ENCODE peak calls at places on chromosome 20, in four cellular contexts. Y is neuronal stem cell; D is CD8-positive, alpha-beta memory T cell; Q is fibroblast of lung. S is an unnamed sample. For H3K4me1, the result is how much of the 10 kb centered on the place peaks cover.

GRCh38 chr20:60306105-60306504 is 347.9 kb downstream of the CDH26 start:
- DNase-seq in Q (no peak), D (no peak), Y (no peak), S (no peak)

GRCh38 chr20:53739799-53740785 is 146.5 kb upstream of the ZNF217 start:
- DNase-seq in Q (peak), D (no peak), Y (no peak), S (peak)

GRCh38 chr20:22582960-22583772 is 1.2 kb downstream of the FOXA2 start:
- DNase-seq in Q (no peak), D (no peak), Y (no peak), S (no peak)

GRCh38 chr20:22698443-22698842 is 114.1 kb upstream of the FOXA2 start:
- DNase-seq in Q (no peak), D (no peak), Y (no peak), S (no peak)

GRCh38 chr20:6566821-6567220 is 200.7 kb upstream of the BMP2 start:
- DNase-seq in Q (peak), Y (no peak), D (no peak), S (no peak)

GRCh38 chr20:5864428-5864827 is 85.9 kb downstream of the TRMT6 start:
- DNase-seq in D (no peak), Q (no peak), Y (no peak), S (no peak)

GRCh38 chr20:51571470-51571794 is 28.9 kb upstream of the NFATC2 start:
- DNase-seq in Y (no peak), D (no peak), Q (no peak), S (no peak)

GRCh38 chr20:58720890-58721289 is 28.3 kb downstream of the NPEPL1 start:
- DNase-seq in Q (no peak), Y (no peak), D (no peak), S (no peak)

GRCh38 chr20:1326031-1326930 is 2.7 kb downstream of the SDCBP2 start:
- DNase-seq in D (no peak), Q (peak), Y (no peak), S (peak)

GRCh38 chr20:59667131-59667530 is 62.8 kb downstream of the PHACTR3 start:
- DNase-seq in D (no peak), Q (no peak), Y (no peak), S (no peak)

GRCh38 chr20:8388707-8389106 is 256.6 kb downstream of the PLCB1 start:
- DNase-seq in D (no peak), Y (no peak), Q (peak), S (no peak)

GRCh38 chr20:50306478-50307423 is 116.1 kb downstream of the CEBPB start:
- DNase-seq in Y (no peak), D (no peak), Q (no peak), S (no peak)

GRCh38 chr20:1818895-1819294 is 76.3 kb upstream of the SIRPA start:
- DNase-seq in Q (no peak), D (no peak), Y (no peak), S (no peak)

GRCh38 chr20:58407966-58408557 is 19.0 kb downstream of the VAPB start:
- DNase-seq in Q (no peak), Y (no peak), D (peak), S (no peak)

GRCh38 chr20:16528078-16528477 is 45.2 kb downstream of the KIF16B start:
- DNase-seq in Q (peak), Y (no peak), D (no peak), S (peak)

GRCh38 chr20:32997431-32997830 is 6.8 kb downstream of the SUN5 start:
- DNase-seq in Q (no peak), Y (no peak), D (no peak), S (no peak)

GRCh38 chr20:2005359-2005758 is 11.5 kb upstream of the PDYN start:
- DNase-seq in D (no peak), Q (no peak), Y (no peak), S (no peak)

GRCh38 chr20:1669304-1669703 is 11.7 kb upstream of the SIRPG start:
- DNase-seq in Q (no peak), D (no peak), Y (no peak), S (no peak)

GRCh38 chr20:36084897-36085617 is 69.5 kb upstream of the EPB41L1 start:
- DNase-seq in Q (peak), D (no peak), Y (no peak), S (no peak)

GRCh38 chr20:29497261-29497671 is 1760.2 kb upstream of the DEFB115 start:
- DNase-seq in D (peak), Y (no peak), Q (peak), S (peak)

GRCh38 chr20:51236396-51236795 is 213.5 kb upstream of the KCNG1 start:
- DNase-seq in Q (no peak), Y (no peak), D (no peak), S (no peak)

GRCh38 chr20:1657556-1658334 is at the start of gene SIRPG:
- DNase-seq in Y (no peak), Q (no peak), D (no peak), S (peak)

GRCh38 chr20:7980332-7981046 is 39.1 kb downstream of the TMX4 start:
- DNase-seq in Q (peak), D (no peak), Y (peak), S (peak)

GRCh38 chr20:57790176-57790575 is 80.4 kb upstream of the PMEPA1 start:
- DNase-seq in Q (no peak), Y (no peak), D (no peak), S (no peak)

GRCh38 chr20:39269031-39269461 is 306.9 kb downstream of the DHX35 start:
- DNase-seq in Q (peak), Y (peak), D (no peak), S (peak)

GRCh38 chr20:21995461-21995860 is 290.0 kb downstream of the PAX1 start:
- DNase-seq in D (no peak), Y (no peak), Q (no peak), S (no peak)

GRCh38 chr20:64101731-64102621 is 5.4 kb downstream of the NPBWR2 start:
- DNase-seq in Q (no peak), D (peak), Y (peak), S (no peak)

GRCh38 chr20:44861547-44862006 is 23.9 kb upstream of the YWHAB start:
- DNase-seq in D (no peak), Y (no peak), Q (peak), S (no peak)

GRCh38 chr20:22821081-22821480 is 214.0 kb upstream of the SSTR4 start:
- DNase-seq in Y (no peak), Q (no peak), D (no peak), S (no peak)

GRCh38 chr20:29319725-29320124 is 1937.7 kb upstream of the DEFB115 start:
- DNase-seq in Q (no peak), D (no peak), Y (no peak), S (no peak)

GRCh38 chr20:1293641-1294379 is 27.7 kb downstream of the SNPH start:
- DNase-seq in Q (no peak), Y (no peak), D (no peak), S (no peak)

GRCh38 chr20:4297141-4297826 is 281.9 kb upstream of the RNF24 start:
- DNase-seq in D (no peak), Q (peak), Y (no peak), S (no peak)
- H3K27ac ChIP-seq in D (no peak), Q (peak), Y (no peak), S (no peak)

GRCh38 chr20:3130051-3130600 is 29.5 kb downstream of the FASTKD5 start:
- DNase-seq in Y (no peak), D (no peak), Q (no peak), S (no peak)

GRCh38 chr20:3129094-3129493 is 30.6 kb downstream of the FASTKD5 start:
- DNase-seq in Q (no peak), D (no peak), Y (no peak), S (no peak)

GRCh38 chr20:3135507-3136070 is 24.1 kb downstream of the FASTKD5 start:
- DNase-seq in Y (no peak), Q (no peak), D (no peak), S (no peak)

GRCh38 chr20:3134151-3134550 is 25.5 kb downstream of the FASTKD5 start:
- DNase-seq in Q (peak), Y (no peak), D (no peak), S (no peak)

GRCh38 chr20:3133156-3133555 is 26.5 kb downstream of the FASTKD5 start:
- DNase-seq in Y (no peak), Q (peak), D (no peak), S (no peak)
- H3K4me3 ChIP-seq in Y (no peak), Q (no peak), D (no peak), S (no peak)

GRCh38 chr20:41316009-41316408 is 1.5 kb downstream of the ZHX3 start:
- DNase-seq in D (no peak), Q (peak), Y (no peak), S (no peak)
- H3K4me1 ChIP-seq in D (under half), Q (under half), Y (under half), S (under half)

DNA sequence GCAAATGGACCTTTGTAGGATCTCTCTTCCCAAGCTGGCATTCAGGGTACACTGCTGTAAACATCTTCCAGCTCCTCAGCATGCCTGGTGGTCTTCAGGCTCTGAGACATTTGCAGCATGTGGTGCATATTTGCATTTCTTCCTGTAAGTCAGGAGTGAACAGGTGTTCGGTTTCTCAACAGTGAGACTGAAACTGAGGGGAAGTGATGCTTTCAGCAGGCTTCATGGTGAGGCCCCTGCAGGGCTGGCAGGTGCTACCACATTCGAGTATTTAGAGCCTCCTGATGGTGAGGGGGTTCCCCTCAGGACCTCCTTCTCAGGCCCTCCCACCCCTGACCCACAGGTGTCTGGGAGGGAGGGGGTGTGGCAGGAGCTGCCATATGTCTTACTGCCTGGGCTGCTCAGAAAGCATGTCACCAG is 15.1 kb downstream of the MYBL2 start:
- DNase-seq in D (peak), Y (no peak), Q (no peak), S (no peak)
- H3K27ac ChIP-seq in D (no peak), Y (no peak), Q (no peak), S (no peak)

GRCh38 chr20:3680701-3681351 is 984 bp downstream of the ADAM33 start:
- DNase-seq in D (no peak), Y (no peak), Q (peak), S (no peak)
- H3K4me3 ChIP-seq in D (no peak), Y (no peak), Q (peak), S (no peak)

GRCh38 chr20:62357681-62358080 is 9.4 kb downstream of the LAMA5 start:
- DNase-seq in Y (no peak), D (no peak), Q (no peak), S (no peak)

GRCh38 chr20:62355527-62356142 is 11.5 kb downstream of the LAMA5 start:
- DNase-seq in Q (no peak), Y (no peak), D (no peak), S (no peak)

GRCh38 chr20:62356143-62356947 is 10.8 kb downstream of the LAMA5 start:
- DNase-seq in D (no peak), Y (no peak), Q (peak), S (no peak)

GRCh38 chr20:62358171-62358719 is 8.9 kb downstream of the LAMA5 start:
- DNase-seq in D (no peak), Q (no peak), Y (no peak), S (no peak)

GRCh38 chr20:62356948-62357667 is 10.0 kb downstream of the LAMA5 start:
- DNase-seq in Q (peak), Y (no peak), D (no peak), S (no peak)
- H3K4me1 ChIP-seq in Q (under half), Y (under half), D (under half), S (under half)

DNA sequence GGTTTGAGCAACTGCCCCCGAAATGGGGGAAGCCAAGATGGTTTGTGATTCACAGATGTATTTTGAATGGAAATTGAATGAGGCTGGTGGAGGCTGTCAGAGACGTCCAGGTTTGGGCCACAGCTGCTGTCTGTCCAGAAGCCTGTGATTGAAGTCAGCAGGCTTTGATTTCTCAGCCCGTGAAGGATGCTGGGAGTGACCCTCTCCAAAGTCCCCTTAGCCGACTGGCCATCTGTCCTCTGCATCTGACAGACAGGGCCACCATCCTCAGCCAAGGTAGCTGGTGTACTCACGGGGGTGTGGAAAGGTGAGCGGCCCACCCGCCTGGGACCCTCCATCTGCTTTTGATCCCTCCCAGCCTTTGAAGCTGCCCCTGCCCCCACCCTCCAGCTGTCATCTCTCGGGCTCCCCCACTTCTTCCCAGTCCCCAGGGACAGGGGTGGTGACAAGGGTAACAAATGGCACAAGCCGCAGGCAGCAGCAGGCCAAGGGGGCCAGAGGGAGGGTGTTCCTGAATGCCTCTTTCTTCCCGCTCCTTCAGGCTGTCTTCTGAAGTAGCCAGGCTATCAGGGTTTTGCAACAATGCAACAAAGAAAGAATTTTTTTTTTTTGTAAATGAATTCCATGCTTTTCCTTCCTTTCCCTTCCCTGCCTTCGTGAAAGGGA is 84.4 kb downstream of the EYA2 start:
- DNase-seq in Q (no peak), D (no peak), Y (no peak), S (no peak)
- H3K27ac ChIP-seq in Q (no peak), D (no peak), Y (peak), S (no peak)

GRCh38 chr20:37521091-37521771 is at the start of gene NNAT:
- DNase-seq in Q (no peak), D (no peak), Y (peak), S (no peak)
- H3K4me3 ChIP-seq in Q (no peak), D (no peak), Y (no peak), S (no peak)

DNA sequence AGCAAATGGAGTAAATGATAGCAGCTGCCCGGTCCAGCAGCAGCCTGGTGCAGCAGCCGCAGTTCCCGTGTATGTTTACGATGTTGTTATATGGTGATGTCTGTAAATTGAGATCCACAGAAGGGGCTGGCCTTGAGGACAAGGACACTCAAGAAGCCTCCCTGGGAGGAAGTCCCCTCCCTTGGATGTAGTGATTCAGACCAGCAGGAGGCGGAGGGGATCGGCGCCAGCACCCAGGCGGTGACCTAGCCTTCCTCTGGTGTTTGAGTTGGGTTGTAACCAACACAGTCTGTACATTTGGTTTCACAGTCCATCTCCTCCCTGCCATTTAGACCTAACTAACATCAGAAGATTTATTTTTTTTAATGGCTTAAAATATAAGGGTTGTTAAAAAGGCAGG is 187.8 kb downstream of the SYNDIG1 start:
- DNase-seq in D (no peak), Y (no peak), Q (peak), S (no peak)
- H3K4me1 ChIP-seq in D (under half), Y (under half), Q (under half), S (under half)

S was measured in small intestine.